ENCODE peak calls at places on chromosome 12, in six cellular contexts. One of them, this sample, is unnamed.

GRCh38 chr12:130254476-130255276 is 83.0 kb upstream of the PIWIL1 start:
- DNase-seq in HL-60: no peak
- DNase-seq in HepG2: no peak
- DNase-seq in H1: no peak
- DNase-seq in SK-N-SH: no peak
- DNase-seq in K562: no peak
- DNase-seq in this sample: no peak

GRCh38 chr12:124388679-124389536 is 94.0 kb downstream of the RFLNA start:
- DNase-seq in HL-60: no peak
- DNase-seq in SK-N-SH: peak
- DNase-seq in H1: no peak
- DNase-seq in K562: no peak
- DNase-seq in HepG2: peak
- DNase-seq in this sample: no peak

GRCh38 chr12:31405021-31405420 is 79.1 kb upstream of the SINHCAF start:
- DNase-seq in K562: no peak
- DNase-seq in HL-60: no peak
- DNase-seq in SK-N-SH: no peak
- DNase-seq in H1: no peak
- DNase-seq in HepG2: no peak
- DNase-seq in this sample: no peak

GRCh38 chr12:22190-22529 is 44.4 kb upstream of the IQSEC3 start:
- DNase-seq in HL-60: no peak
- DNase-seq in H1: no peak
- DNase-seq in SK-N-SH: peak
- DNase-seq in HepG2: peak
- DNase-seq in K562: peak
- DNase-seq in this sample: no peak

GRCh38 chr12:15494329-15495046 is 172.2 kb downstream of the PTPRO start:
- DNase-seq in HepG2: no peak
- DNase-seq in HL-60: no peak
- DNase-seq in K562: no peak
- DNase-seq in SK-N-SH: no peak
- DNase-seq in H1: no peak
- DNase-seq in this sample: peak

GRCh38 chr12:19757317-19757877 is 318.1 kb downstream of the AEBP2 start:
- DNase-seq in H1: no peak
- DNase-seq in SK-N-SH: peak
- DNase-seq in HL-60: no peak
- DNase-seq in HepG2: no peak
- DNase-seq in K562: no peak
- DNase-seq in this sample: peak

GRCh38 chr12:97575792-97576191 is 113.2 kb downstream of the RMST start:
- DNase-seq in K562: no peak
- DNase-seq in HepG2: peak
- DNase-seq in HL-60: no peak
- DNase-seq in SK-N-SH: no peak
- DNase-seq in H1: no peak
- DNase-seq in this sample: no peak

GRCh38 chr12:65911321-65911720 is 87.0 kb downstream of the HMGA2 start:
- DNase-seq in HL-60: no peak
- DNase-seq in H1: no peak
- DNase-seq in K562: no peak
- DNase-seq in HepG2: no peak
- DNase-seq in SK-N-SH: no peak
- DNase-seq in this sample: no peak

GRCh38 chr12:53726946-53727309 is 324 bp downstream of the CALCOCO1 start:
- DNase-seq in K562: no peak
- DNase-seq in HepG2: no peak
- DNase-seq in SK-N-SH: no peak
- DNase-seq in H1: no peak
- DNase-seq in HL-60: peak
- DNase-seq in this sample: no peak

GRCh38 chr12:13195244-13195643 is 1.3 kb upstream of the EMP1 start:
- DNase-seq in SK-N-SH: no peak
- DNase-seq in HL-60: no peak
- DNase-seq in K562: no peak
- DNase-seq in H1: no peak
- DNase-seq in HepG2: no peak
- DNase-seq in this sample: no peak

GRCh38 chr12:95547522-95548055 is 3.7 kb downstream of the USP44 start:
- DNase-seq in HL-60: no peak
- DNase-seq in SK-N-SH: no peak
- DNase-seq in K562: peak
- DNase-seq in H1: no peak
- DNase-seq in HepG2: no peak
- DNase-seq in this sample: no peak

GRCh38 chr12:28025821-28026505 is 53.4 kb upstream of the PTHLH start:
- DNase-seq in K562: no peak
- DNase-seq in HL-60: no peak
- DNase-seq in SK-N-SH: no peak
- DNase-seq in HepG2: no peak
- DNase-seq in H1: no peak
- DNase-seq in this sample: no peak

GRCh38 chr12:29517265-29517664 is 19.8 kb upstream of the OVCH1 start:
- DNase-seq in HL-60: no peak
- DNase-seq in HepG2: no peak
- DNase-seq in SK-N-SH: no peak
- DNase-seq in H1: no peak
- DNase-seq in K562: peak
- DNase-seq in this sample: no peak

GRCh38 chr12:127169321-127170270 is 1097.4 kb upstream of the TMEM132C start:
- DNase-seq in HepG2: no peak
- DNase-seq in HL-60: no peak
- DNase-seq in SK-N-SH: no peak
- DNase-seq in H1: no peak
- DNase-seq in K562: no peak
- DNase-seq in this sample: no peak

GRCh38 chr12:66070378-66071120 is 60.0 kb downstream of the LLPH start:
- DNase-seq in SK-N-SH: no peak
- DNase-seq in K562: no peak
- DNase-seq in HL-60: no peak
- DNase-seq in H1: no peak
- DNase-seq in HepG2: no peak
- DNase-seq in this sample: no peak

GRCh38 chr12:32451816-32452215 is 52.5 kb downstream of the FGD4 start:
- DNase-seq in K562: no peak
- DNase-seq in HL-60: no peak
- DNase-seq in HepG2: no peak
- DNase-seq in H1: no peak
- DNase-seq in SK-N-SH: no peak
- DNase-seq in this sample: no peak

GRCh38 chr12:132487311-132487741 is 2.6 kb upstream of the FBRSL1 start:
- DNase-seq in HL-60: no peak
- DNase-seq in K562: no peak
- DNase-seq in HepG2: no peak
- DNase-seq in SK-N-SH: no peak
- DNase-seq in H1: no peak
- DNase-seq in this sample: no peak

GRCh38 chr12:92558806-92559205 is 144.0 kb upstream of the PLEKHG7 start:
- DNase-seq in SK-N-SH: no peak
- DNase-seq in HepG2: no peak
- DNase-seq in H1: no peak
- DNase-seq in K562: no peak
- DNase-seq in HL-60: no peak
- DNase-seq in this sample: no peak

GRCh38 chr12:128323526-128323925 is 56.6 kb downstream of the TMEM132C start:
- DNase-seq in HepG2: no peak
- DNase-seq in H1: no peak
- DNase-seq in HL-60: no peak
- DNase-seq in SK-N-SH: no peak
- DNase-seq in K562: no peak
- DNase-seq in this sample: no peak

GRCh38 chr12:80317899-80318298 is 126.1 kb upstream of the PTPRQ start:
- DNase-seq in K562: no peak
- DNase-seq in H1: no peak
- DNase-seq in HL-60: no peak
- DNase-seq in SK-N-SH: no peak
- DNase-seq in HepG2: no peak
- DNase-seq in this sample: no peak

GRCh38 chr12:80314741-80315140 is 129.3 kb upstream of the PTPRQ start:
- DNase-seq in K562: no peak
- DNase-seq in HL-60: no peak
- DNase-seq in HepG2: no peak
- DNase-seq in H1: no peak
- DNase-seq in SK-N-SH: no peak
- DNase-seq in this sample: no peak

GRCh38 chr12:80316141-80316700 is 127.8 kb upstream of the PTPRQ start:
- DNase-seq in SK-N-SH: no peak
- DNase-seq in H1: no peak
- DNase-seq in HL-60: no peak
- DNase-seq in K562: no peak
- DNase-seq in HepG2: no peak
- DNase-seq in this sample: no peak

GRCh38 chr12:80313184-80313583 is 130.9 kb upstream of the PTPRQ start:
- DNase-seq in H1: no peak
- DNase-seq in SK-N-SH: no peak
- DNase-seq in K562: no peak
- DNase-seq in HL-60: no peak
- DNase-seq in HepG2: no peak
- DNase-seq in this sample: no peak
- TF ChIP-seq GABPA in H1: no peak
- TF ChIP-seq GABPA in SK-N-SH: no peak
- TF ChIP-seq GABPA in K562: no peak
- TF ChIP-seq GABPA in HL-60: no peak
- TF ChIP-seq GABPA in HepG2: no peak
- TF ChIP-seq GABPA in this sample: no peak

GRCh38 chr12:107319536-107320030 is 226.2 kb upstream of the CRY1 start:
- DNase-seq in SK-N-SH: peak
- DNase-seq in HL-60: no peak
- DNase-seq in HepG2: no peak
- DNase-seq in H1: no peak
- DNase-seq in K562: no peak
- DNase-seq in this sample: no peak

GRCh38 chr12:107320031-107320928 is 226.9 kb upstream of the CRY1 start:
- DNase-seq in K562: no peak
- DNase-seq in HL-60: no peak
- DNase-seq in H1: no peak
- DNase-seq in HepG2: peak
- DNase-seq in SK-N-SH: peak
- DNase-seq in this sample: no peak

GRCh38 chr12:107322063-107322462 is 228.7 kb upstream of the CRY1 start:
- DNase-seq in H1: no peak
- DNase-seq in HL-60: no peak
- DNase-seq in SK-N-SH: no peak
- DNase-seq in HepG2: no peak
- DNase-seq in K562: no peak
- DNase-seq in this sample: no peak

GRCh38 chr12:107318804-107319535 is 225.6 kb upstream of the CRY1 start:
- DNase-seq in HL-60: no peak
- DNase-seq in SK-N-SH: peak
- DNase-seq in H1: no peak
- DNase-seq in HepG2: no peak
- DNase-seq in K562: no peak
- DNase-seq in this sample: no peak

GRCh38 chr12:107320929-107321618 is 227.7 kb upstream of the CRY1 start:
- DNase-seq in HepG2: no peak
- DNase-seq in SK-N-SH: peak
- DNase-seq in K562: no peak
- DNase-seq in HL-60: no peak
- DNase-seq in H1: no peak
- DNase-seq in this sample: no peak
- TF ChIP-seq GABPA in HepG2: no peak
- TF ChIP-seq GABPA in SK-N-SH: no peak
- TF ChIP-seq GABPA in K562: no peak
- TF ChIP-seq GABPA in HL-60: no peak
- TF ChIP-seq GABPA in H1: no peak
- TF ChIP-seq GABPA in this sample: no peak

GRCh38 chr12:55720071-55720564 is at the start of gene RDH5:
- DNase-seq in K562: no peak
- DNase-seq in H1: no peak
- DNase-seq in SK-N-SH: no peak
- DNase-seq in HL-60: no peak
- DNase-seq in HepG2: peak
- DNase-seq in this sample: no peak

GRCh38 chr12:55718020-55718419 is 2.2 kb upstream of the RDH5 start:
- DNase-seq in HL-60: no peak
- DNase-seq in H1: no peak
- DNase-seq in HepG2: no peak
- DNase-seq in K562: no peak
- DNase-seq in SK-N-SH: no peak
- DNase-seq in this sample: no peak

GRCh38 chr12:55717397-55718007 is 1.7 kb downstream of the BLOC1S1 start:
- DNase-seq in K562: peak
- DNase-seq in H1: no peak
- DNase-seq in SK-N-SH: no peak
- DNase-seq in HepG2: no peak
- DNase-seq in HL-60: no peak
- DNase-seq in this sample: no peak

GRCh38 chr12:55719371-55719770 is 822 bp upstream of the RDH5 start:
- DNase-seq in H1: no peak
- DNase-seq in HepG2: no peak
- DNase-seq in SK-N-SH: no peak
- DNase-seq in K562: no peak
- DNase-seq in HL-60: no peak
- DNase-seq in this sample: no peak

DNA sequence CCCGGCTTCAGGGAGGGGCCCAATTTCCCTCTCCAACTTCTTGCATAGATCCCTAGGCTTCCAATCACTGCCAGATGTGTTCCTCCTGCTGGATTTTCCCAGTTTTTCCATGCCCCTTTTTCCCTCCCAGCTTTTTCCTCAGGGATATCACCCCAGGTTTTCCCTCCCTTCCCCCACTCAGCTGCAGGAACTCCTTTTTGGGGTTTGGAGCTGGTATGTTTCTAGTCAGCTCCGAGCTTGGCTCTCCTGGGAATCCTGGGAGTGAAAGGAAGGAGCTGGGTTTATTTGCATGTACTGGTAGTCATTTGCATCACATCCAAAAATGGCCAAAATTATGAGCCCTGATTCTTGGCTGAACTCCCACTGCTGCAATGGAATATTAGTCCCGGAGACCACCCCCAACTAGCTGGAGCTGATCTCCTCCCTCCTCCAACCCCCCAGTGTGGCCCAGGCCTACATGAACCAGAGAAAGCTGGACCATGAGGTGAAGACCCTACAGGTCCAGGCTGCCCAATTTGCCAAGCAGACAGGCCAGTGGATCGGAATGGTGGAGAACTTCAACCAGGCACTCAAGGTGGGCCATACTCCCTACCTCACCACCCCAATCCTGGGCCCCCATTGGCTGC is 1.4 kb upstream of the RDH5 start:
- DNase-seq in HL-60: no peak
- DNase-seq in K562: no peak
- DNase-seq in HepG2: no peak
- DNase-seq in SK-N-SH: no peak
- DNase-seq in H1: no peak
- DNase-seq in this sample: no peak
- TF ChIP-seq GABPA in HL-60: no peak
- TF ChIP-seq GABPA in K562: no peak
- TF ChIP-seq GABPA in HepG2: no peak
- TF ChIP-seq GABPA in SK-N-SH: no peak
- TF ChIP-seq GABPA in H1: no peak
- TF ChIP-seq GABPA in this sample: no peak

DNA sequence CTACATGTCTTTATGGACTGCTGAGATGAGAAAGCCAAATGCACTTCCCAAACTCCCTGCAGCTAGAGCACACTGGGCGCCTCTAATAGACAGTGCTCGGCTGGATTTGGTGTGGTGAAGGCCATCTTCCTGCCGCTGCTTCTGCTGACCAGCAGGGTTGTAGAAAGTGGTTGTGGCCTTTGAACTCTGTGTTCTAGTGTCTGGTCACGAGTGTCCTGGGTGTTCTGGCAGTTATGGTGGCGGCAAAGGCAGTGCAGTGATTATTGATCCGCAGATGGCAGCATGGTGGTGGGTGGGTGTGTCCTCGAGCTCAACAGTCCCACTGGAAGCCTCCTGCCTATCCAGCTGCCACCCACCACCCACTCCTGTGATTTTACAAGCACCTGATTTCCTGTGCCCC is 43.4 kb downstream of the SMIM41 start:
- DNase-seq in HL-60: no peak
- DNase-seq in K562: peak
- DNase-seq in HepG2: no peak
- DNase-seq in H1: no peak
- DNase-seq in SK-N-SH: no peak
- DNase-seq in this sample: no peak
- TF ChIP-seq GABPA in HL-60: no peak
- TF ChIP-seq GABPA in K562: no peak
- TF ChIP-seq GABPA in HepG2: no peak
- TF ChIP-seq GABPA in H1: no peak
- TF ChIP-seq GABPA in SK-N-SH: no peak
- TF ChIP-seq GABPA in this sample: no peak